ENCODE peak calls at places on chromosomes 6 and 20, in ten cellular contexts. R is A549; H is neuronal stem cell; Z is progenitor cell of endocrine pancreas; B is stimulated activated naive B cell treated with anti-CD40 and anti-IgM and Interleukin-4, amounts not matched to agents 10 μg/mL and 1 μg/mL and 100 μg/mL, for 72 hours; X is osteocyte; W is lung microvascular endothelial cell; M is fibroblast of lung; I is RWPE1; V is activated T-helper 2 cell treated with anti-CD3 and anti-CD28 coated beads, Interferon-gamma antibody, Interleukin-2, Interleukin-4, amounts not matched to agents 10 μg/mL and 5 μg/mL and 100 μg/mL, durations not matched to agents 14 hours and 24 hours and 36 hours. E is an unnamed sample.

GRCh38 chr6:159104931-159105330 is 60.1 kb upstream of the TAGAP start:
- DNase-seq in V (no peak), B (peak), X (peak), W (no peak), H (no peak), Z (no peak), M (no peak), R (no peak), I (peak), E (no peak)

GRCh38 chr20:36855241-36855657 is 20.7 kb upstream of the TLDC2 start:
- DNase-seq in X (no peak), I (no peak), R (no peak), H (no peak), B (no peak), Z (no peak), W (no peak), M (no peak), V (no peak), E (no peak)

GRCh38 chr6:51934098-51934497 is 153.3 kb downstream of the PKHD1 start:
- DNase-seq in R (peak), V (no peak), I (peak), X (no peak), Z (no peak), W (peak), H (no peak), B (no peak), M (no peak), E (no peak)

GRCh38 chr6:125193208-125193607 is 39.6 kb downstream of the TPD52L1 start:
- DNase-seq in H (no peak), W (no peak), I (peak), Z (no peak), V (no peak), R (no peak), B (no peak), X (no peak), M (no peak), E (no peak)

GRCh38 chr20:32762754-32763201 is 593 bp downstream of the DNMT3B start:
- DNase-seq in W (peak), H (no peak), X (no peak), M (no peak), I (no peak), Z (peak), R (no peak), V (no peak), B (no peak), E (no peak)

GRCh38 chr6:107110200-107110599 is 5.1 kb downstream of the BEND3 start:
- DNase-seq in W (no peak), M (no peak), Z (no peak), R (no peak), H (no peak), X (no peak), I (no peak), B (no peak), V (no peak), E (no peak)

GRCh38 chr6:154732824-154733609 is at the start of gene SCAF8:
- DNase-seq in B (peak), M (peak), X (peak), V (peak), W (peak), I (peak), R (peak), H (peak), Z (peak), E (peak)

GRCh38 chr20:40797425-40797824 is 108.4 kb upstream of the MAFB start:
- DNase-seq in I (peak), R (peak), X (peak), W (no peak), M (peak), V (no peak), Z (no peak), H (no peak), B (no peak), E (no peak)

GRCh38 chr6:52362443-52363221 is 681 bp downstream of the PAQR8 start:
- DNase-seq in M (no peak), I (peak), X (peak), B (peak), Z (peak), V (peak), W (peak), R (peak), H (peak), E (peak)

GRCh38 chr6:32223258-32224235 is at the start of gene NOTCH4:
- DNase-seq in I (no peak), M (no peak), Z (no peak), X (no peak), B (no peak), W (no peak), V (no peak), R (no peak), H (no peak), E (no peak)

GRCh38 chr6:35552285-35552917 is 39.7 kb upstream of the TULP1 start:
- DNase-seq in I (no peak), Z (no peak), V (peak), M (peak), H (no peak), W (peak), B (no peak), R (peak), X (no peak), E (no peak)

GRCh38 chr6:136216503-136216902 is 33.6 kb downstream of the MTFR2 start:
- DNase-seq in B (no peak), W (no peak), H (no peak), Z (no peak), X (no peak), M (no peak), R (no peak), I (no peak), V (no peak), E (no peak)

GRCh38 chr20:57391439-57392129 is 388 bp downstream of the RBM38 start:
- DNase-seq in I (peak), X (no peak), V (no peak), R (no peak), H (no peak), B (no peak), M (peak), Z (peak), W (no peak), E (no peak)

GRCh38 chr6:75550544-75551167 is 51.0 kb upstream of the SENP6 start:
- DNase-seq in Z (no peak), R (no peak), H (no peak), M (no peak), B (no peak), W (no peak), V (no peak), X (no peak), I (no peak), E (no peak)

E was measured in nucleus accumbens.